ENCODE peak calls at places on chromosomes 16 and 17, in six cellular contexts. T, O, C, X, Y and B are unnamed samples.
A peak's percentile ranks its signal among the peaks of the same experiment; 100 is the strongest.

GRCh38 chr17:19541445-19541844 is 7.8 kb downstream of the SLC47A1 start:
- DNase-seq in T (no peak), O (no peak), C (no peak), X (no peak), Y (no peak), B (no peak)

GRCh38 chr17:39678340-39679116 is 9.3 kb downstream of the PGAP3 start:
- DNase-seq in T (no peak), O (no peak), C (no peak), X (no peak), Y (no peak), B (no peak)

GRCh38 chr16:57113042-57113453 is 20.7 kb downstream of the CPNE2 start:
- DNase-seq in T (peak; percentile 51), O (no peak), C (no peak), X (peak; percentile 45), Y (no peak), B (no peak)

GRCh38 chr17:76982408-76983074 is 114.3 kb downstream of the MGAT5B start:
- DNase-seq in T (no peak), O (no peak), C (no peak), X (no peak), Y (no peak), B (no peak)

GRCh38 chr16:78894872-78895271 is 705.7 kb downstream of the MAF start:
- DNase-seq in T (no peak), O (no peak), C (no peak), X (no peak), Y (no peak), B (no peak)

GRCh38 chr17:39757176-39757662 is 19.5 kb downstream of the GRB7 start:
- DNase-seq in T (no peak), O (no peak), C (no peak), X (no peak), Y (no peak), B (no peak)

GRCh38 chr17:20010099-20010863 is 1.1 kb downstream of the SPECC1 start:
- DNase-seq in T (peak; percentile 52), O (peak; percentile 69), C (no peak), X (peak; percentile 61), Y (peak; percentile 12), B (peak; percentile 41)

GRCh38 chr16:89863741-89864391 is 9.5 kb upstream of the TCF25 start:
- DNase-seq in T (no peak), O (no peak), C (peak; percentile 30), X (peak; percentile 25), Y (peak; percentile 29), B (peak; percentile 50)

GRCh38 chr16:13997933-13998332 is 73.2 kb upstream of the MRTFB start:
- DNase-seq in T (no peak), O (no peak), C (no peak), X (no peak), Y (no peak), B (no peak)

GRCh38 chr16:67030221-67030962 is 1.4 kb downstream of the CBFB start:
- DNase-seq in T (no peak), O (no peak), C (no peak), X (no peak), Y (no peak), B (no peak)

GRCh38 chr17:8060274-8060673 is 21.4 kb downstream of the ALOX15B start:
- DNase-seq in T (peak; percentile 87), O (peak; percentile 76), C (peak; percentile 36), X (peak; percentile 74), Y (peak; percentile 70), B (peak; percentile 77)

GRCh38 chr16:9364721-9365693 is 273.6 kb downstream of the HAPSTR1 start:
- DNase-seq in T (no peak), O (no peak), C (no peak), X (no peak), Y (no peak), B (peak; percentile 26)

GRCh38 chr17:78759203-78759968 is 22.7 kb downstream of the CYTH1 start:
- DNase-seq in T (no peak), O (no peak), C (no peak), X (peak; percentile 32), Y (peak; percentile 84), B (no peak)

GRCh38 chr17:20066253-20066652 is 57.1 kb downstream of the SPECC1 start:
- DNase-seq in T (peak; percentile 77), O (no peak), C (no peak), X (peak; percentile 88), Y (no peak), B (no peak)

GRCh38 chr17:19366637-19366972 is 4.1 kb upstream of the B9D1 start:
- DNase-seq in T (no peak), O (no peak), C (no peak), X (no peak), Y (no peak), B (no peak)

GRCh38 chr16:27106305-27106704 is 39.6 kb downstream of the C16orf82 start:
- DNase-seq in T (no peak), O (no peak), C (no peak), X (no peak), Y (no peak), B (no peak)

GRCh38 chr17:47695664-47696376 is 1.9 kb downstream of the TBKBP1 start:
- DNase-seq in T (peak; percentile 29), O (no peak), C (no peak), X (no peak), Y (no peak), B (no peak)

GRCh38 chr17:80615311-80615710 is 70.7 kb downstream of the RPTOR start:
- DNase-seq in T (no peak), O (no peak), C (no peak), X (no peak), Y (no peak), B (no peak)

GRCh38 chr16:74748710-74749073 is 25.9 kb downstream of the FA2H start:
- DNase-seq in T (no peak), O (no peak), C (no peak), X (no peak), Y (no peak), B (peak; percentile 46)

GRCh38 chr16:70740919-70741778 is 55.3 kb upstream of the MTSS2 start:
- DNase-seq in T (peak; percentile 70), O (peak; percentile 30), C (no peak), X (peak; percentile 76), Y (peak; percentile 32), B (no peak)

GRCh38 chr17:81329279-81329926 is 34.3 kb upstream of the SLC38A10 start:
- DNase-seq in T (peak; percentile 95), O (peak; percentile 97), C (no peak), X (peak; percentile 90), Y (no peak), B (peak; percentile 62)

GRCh38 chr17:74568116-74568873 is 986 bp upstream of the CD300H start:
- DNase-seq in T (no peak), O (no peak), C (no peak), X (no peak), Y (no peak), B (no peak)

GRCh38 chr17:72430611-72431432 is 310.0 kb downstream of the SOX9 start:
- DNase-seq in T (no peak), O (no peak), C (no peak), X (peak; percentile 14), Y (no peak), B (no peak)

GRCh38 chr17:7014995-7015586 is 2.7 kb downstream of the RNASEK start:
- DNase-seq in T (peak; percentile 57), O (no peak), C (peak; percentile 62), X (peak; percentile 48), Y (peak; percentile 78), B (no peak)

GRCh38 chr16:1668612-1669319 is 9.3 kb upstream of the JPT2 start:
- DNase-seq in T (no peak), O (no peak), C (no peak), X (no peak), Y (no peak), B (no peak)